ENCODE peak calls at places on chromosomes 11 and 22, in four cellular contexts. One of them, this sample, is unnamed.

GRCh38 chr22:42291287-42291686 is 20.8 kb upstream of the TCF20 start:
- DNase-seq in AG09319: no peak
- DNase-seq in MV-4-11: no peak
- DNase-seq in fibroblast of lung: no peak
- DNase-seq in this sample: no peak

GRCh38 chr22:31140746-31141145 is 438 bp upstream of the PLA2G3 start:
- DNase-seq in MV-4-11: no peak
- DNase-seq in fibroblast of lung: no peak
- DNase-seq in AG09319: no peak
- DNase-seq in this sample: no peak

GRCh38 chr11:14300661-14301304 is 58.2 kb downstream of the RRAS2 start:
- DNase-seq in fibroblast of lung: peak; percentile 84
- DNase-seq in MV-4-11: peak; percentile 72
- DNase-seq in AG09319: no peak
- DNase-seq in this sample: peak; percentile 80

GRCh38 chr22:39471421-39472141 is 14.8 kb downstream of the MGAT3 start:
- DNase-seq in MV-4-11: peak; percentile 37
- DNase-seq in fibroblast of lung: no peak
- DNase-seq in AG09319: no peak
- DNase-seq in this sample: peak; percentile 51

GRCh38 chr11:66068923-66069714 is 953 bp upstream of the PACS1 start:
- DNase-seq in AG09319: peak; percentile 40
- DNase-seq in fibroblast of lung: peak; percentile 34
- DNase-seq in MV-4-11: peak; percentile 81
- DNase-seq in this sample: peak; percentile 91

GRCh38 chr11:134999490-135000066 is 587.5 kb upstream of the B3GAT1 start:
- DNase-seq in fibroblast of lung: no peak
- DNase-seq in MV-4-11: no peak
- DNase-seq in AG09319: no peak
- DNase-seq in this sample: no peak

GRCh38 chr11:111698852-111699559 is 67.2 kb downstream of the PPP2R1B start:
- DNase-seq in MV-4-11: no peak
- DNase-seq in AG09319: no peak
- DNase-seq in fibroblast of lung: peak; percentile 53
- DNase-seq in this sample: no peak

GRCh38 chr11:15602042-15602441 is 487.3 kb downstream of the INSC start:
- DNase-seq in MV-4-11: no peak
- DNase-seq in AG09319: no peak
- DNase-seq in fibroblast of lung: no peak
- DNase-seq in this sample: no peak

GRCh38 chr11:116693206-116694016 is 79.4 kb downstream of the BUD13 start:
- DNase-seq in fibroblast of lung: no peak
- DNase-seq in MV-4-11: no peak
- DNase-seq in AG09319: no peak
- DNase-seq in this sample: no peak

This sample was measured in AG10803.